ENCODE peak calls at places on chromosome 14, in seven cellular contexts. X is small intestine, J is cardiac muscle cell, A is Panc1, F is Karpas-422, E is substantia nigra, U is heart left ventricle. M is an unnamed sample.

GRCh38 chr14:94676495-94677238 is 64.5 kb downstream of the SERPINA3 start:
- DNase-seq in A (no peak), U (no peak), J (no peak), X (no peak), E (no peak), F (no peak), M (no peak)

GRCh38 chr14:51780741-51781140 is 79.7 kb upstream of the GNG2 start:
- DNase-seq in F (no peak), J (peak), A (no peak), U (no peak), E (no peak), X (no peak), M (no peak)

GRCh38 chr14:32473476-32473875 is 144.4 kb downstream of the AKAP6 start:
- DNase-seq in U (peak), A (no peak), J (no peak), E (no peak), F (no peak), X (peak), M (peak)

GRCh38 chr14:67999290-67999689 is 179.7 kb downstream of the RAD51B start:
- DNase-seq in A (no peak), J (no peak), E (no peak), U (no peak), X (peak), F (no peak), M (no peak)

GRCh38 chr14:86654558-86655184 is 1124.7 kb downstream of the FLRT2 start:
- DNase-seq in J (peak), U (no peak), F (peak), A (peak), X (peak), E (no peak), M (peak)

GRCh38 chr14:89959853-89960493 is 4.2 kb downstream of the TDP1 start:
- DNase-seq in A (no peak), U (no peak), X (peak), E (no peak), J (no peak), F (no peak), M (no peak)

GRCh38 chr14:39097159-39097558 is 5.9 kb downstream of the SEC23A start:
- DNase-seq in X (peak), J (peak), F (no peak), E (no peak), U (no peak), A (no peak), M (no peak)

GRCh38 chr14:67487937-67488893 is at the start of gene TMEM229B:
- DNase-seq in E (no peak), J (no peak), A (no peak), U (peak), F (peak), X (peak), M (no peak)

GRCh38 chr14:77120771-77121743 is 20.5 kb downstream of the ZDHHC22 start:
- DNase-seq in E (peak), A (no peak), X (peak), F (peak), U (no peak), J (no peak), M (no peak)

GRCh38 chr14:85401396-85401795 is 128.5 kb upstream of the FLRT2 start:
- DNase-seq in F (no peak), X (no peak), J (no peak), U (no peak), A (no peak), E (no peak), M (no peak)

GRCh38 chr14:100173353-100173752 is 13.9 kb upstream of the DEGS2 start:
- DNase-seq in U (no peak), J (no peak), X (no peak), A (no peak), E (no peak), F (no peak), M (no peak)

GRCh38 chr14:52351191-52351560 is 37.1 kb downstream of the PTGER2 start:
- DNase-seq in U (no peak), X (no peak), E (no peak), J (peak), F (no peak), A (no peak), M (no peak)

GRCh38 chr14:65936342-65936741 is 523.8 kb downstream of the FUT8 start:
- DNase-seq in X (no peak), U (no peak), A (no peak), F (no peak), E (no peak), J (no peak), M (no peak)

GRCh38 chr14:80425686-80426085 is 214.4 kb upstream of the DIO2 start:
- DNase-seq in A (peak), E (no peak), X (no peak), J (no peak), F (no peak), U (no peak), M (no peak)

GRCh38 chr14:24068711-24069410 is 2.5 kb upstream of the CPNE6 start:
- DNase-seq in J (no peak), X (no peak), F (no peak), A (no peak), U (no peak), E (no peak), M (no peak)

GRCh38 chr14:53147893-53148292 is 5.2 kb downstream of the DDHD1 start:
- DNase-seq in E (no peak), X (no peak), U (no peak), F (no peak), J (no peak), A (no peak), M (no peak)

GRCh38 chr14:50875359-50876090 is 3.7 kb downstream of the ABHD12B start:
- DNase-seq in U (no peak), E (no peak), F (no peak), J (no peak), X (no peak), A (no peak), M (no peak)

GRCh38 chr14:44970907-44971306 is 8.9 kb downstream of the TOGARAM1 start:
- DNase-seq in E (no peak), F (no peak), U (no peak), J (no peak), A (no peak), X (no peak), M (no peak)

GRCh38 chr14:90024910-90025309 is 36.9 kb upstream of the KCNK13 start:
- DNase-seq in E (no peak), F (no peak), J (peak), X (no peak), A (no peak), U (no peak), M (no peak)

GRCh38 chr14:96249016-96249415 is 7.0 kb upstream of the BDKRB1 start:
- DNase-seq in E (no peak), A (no peak), X (no peak), U (no peak), J (no peak), F (no peak), M (peak)

GRCh38 chr14:22375321-22375930 is 213.6 kb downstream of the DAD1 start:
- DNase-seq in A (peak), F (peak), X (peak), J (peak), U (no peak), E (no peak), M (peak)

GRCh38 chr14:25833341-25834121 is 764.3 kb downstream of the NOVA1 start:
- DNase-seq in X (peak), F (peak), J (peak), E (peak), U (no peak), A (no peak), M (no peak)

GRCh38 chr14:23407516-23408306 is at the start of gene MYH6:
- DNase-seq in F (no peak), A (no peak), J (no peak), X (no peak), U (no peak), E (no peak), M (no peak)

GRCh38 chr14:67583711-67584644 is 16.1 kb downstream of the PIGH start:
- DNase-seq in A (peak), J (peak), U (no peak), E (no peak), F (peak), X (peak), M (no peak)

GRCh38 chr14:94591073-94591472 is 9.8 kb downstream of the SERPINA5 start:
- DNase-seq in F (no peak), U (no peak), J (no peak), A (no peak), X (no peak), E (no peak), M (no peak)

GRCh38 chr14:74038015-74038859 is 19.1 kb downstream of the BBOF1 start:
- DNase-seq in A (no peak), J (peak), U (no peak), F (peak), E (no peak), X (peak), M (no peak)

GRCh38 chr14:35366048-35366428 is 38.5 kb downstream of the NFKBIA start:
- DNase-seq in F (no peak), A (no peak), U (no peak), E (no peak), X (no peak), J (no peak), M (no peak)

GRCh38 chr14:34655959-34656358 is 26.0 kb upstream of the SNX6 start:
- DNase-seq in J (no peak), E (no peak), U (no peak), X (no peak), A (no peak), F (no peak), M (no peak)

GRCh38 chr14:79668941-79669340 is 542.4 kb downstream of the DIO2 start:
- DNase-seq in X (no peak), A (no peak), J (no peak), E (no peak), F (no peak), U (no peak), M (no peak)

GRCh38 chr14:100155049-100155621 is 4.3 kb downstream of the DEGS2 start:
- DNase-seq in J (peak), A (peak), E (no peak), F (peak), U (no peak), X (peak), M (no peak)

GRCh38 chr14:30132201-30132600 is 204.6 kb upstream of the PRKD1 start:
- DNase-seq in X (peak), J (no peak), F (no peak), A (no peak), U (no peak), E (no peak), M (no peak)

GRCh38 chr14:41607966-41608663 is 1.4 kb downstream of the LRFN5 start:
- DNase-seq in U (no peak), X (no peak), F (no peak), E (no peak), J (peak), A (no peak), M (no peak)

GRCh38 chr14:32507029-32507984 is 178.2 kb downstream of the AKAP6 start:
- DNase-seq in X (no peak), J (no peak), E (no peak), U (no peak), A (no peak), F (no peak), M (no peak)

GRCh38 chr14:91193069-91193468 is 51.4 kb downstream of the GPR68 start:
- DNase-seq in U (no peak), J (peak), X (no peak), F (no peak), E (no peak), A (no peak), M (no peak)
- H3K27ac ChIP-seq in U (no peak), J (no peak), X (no peak), F (no peak), E (no peak), A (no peak), M (no peak)

GRCh38 chr14:78530078-78530477 is 359.9 kb downstream of the NRXN3 start:
- DNase-seq in F (peak), A (no peak), X (peak), U (no peak), J (peak), E (no peak), M (no peak)

GRCh38 chr14:78535041-78535440 is 364.9 kb downstream of the NRXN3 start:
- DNase-seq in E (no peak), F (no peak), U (no peak), J (no peak), A (no peak), X (peak), M (no peak)
- H3K27ac ChIP-seq in E (no peak), F (no peak), U (no peak), J (no peak), A (no peak), X (no peak), M (no peak)

DNA sequence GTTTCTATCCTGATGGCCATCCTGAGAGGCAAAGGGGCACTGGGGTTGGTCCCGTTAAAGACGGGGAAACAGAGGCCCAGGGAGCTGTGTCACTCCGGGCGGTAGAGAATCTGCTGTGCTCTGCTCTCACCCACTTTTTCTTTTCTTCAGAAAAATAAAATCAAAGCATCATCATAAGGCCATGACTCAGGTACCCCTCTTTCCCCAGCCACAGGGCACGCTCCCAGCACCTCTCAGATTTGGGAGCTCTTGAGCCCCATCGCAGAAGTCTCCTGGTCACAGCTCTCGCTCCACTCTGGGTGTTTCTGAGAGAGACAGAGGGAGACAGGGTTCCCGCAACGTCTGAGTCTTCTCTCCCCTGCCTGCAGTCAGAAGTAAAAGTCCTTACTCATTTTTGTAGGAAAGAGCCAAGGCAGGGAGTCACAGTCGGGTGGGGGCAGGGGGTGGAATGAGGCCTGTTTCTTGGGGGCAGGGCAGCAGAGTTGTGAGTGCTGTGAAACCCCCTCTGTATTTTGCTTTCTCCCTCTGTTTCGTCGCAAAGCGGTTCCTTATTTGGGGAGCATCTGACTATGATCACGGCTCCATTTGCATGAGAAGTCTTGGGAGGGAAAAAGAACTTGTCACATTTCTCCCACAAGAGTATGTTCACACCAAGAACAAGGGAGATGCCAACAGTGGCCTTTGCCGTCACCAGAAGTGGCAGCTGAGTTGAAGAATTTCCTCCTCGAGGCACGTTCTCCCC is 139.0 kb downstream of the BCL11B start:
- DNase-seq in X (no peak), A (no peak), J (no peak), E (no peak), U (peak), F (no peak), M (peak)
- H3K27ac ChIP-seq in X (no peak), A (no peak), J (no peak), E (no peak), U (no peak), F (no peak), M (no peak)

DNA sequence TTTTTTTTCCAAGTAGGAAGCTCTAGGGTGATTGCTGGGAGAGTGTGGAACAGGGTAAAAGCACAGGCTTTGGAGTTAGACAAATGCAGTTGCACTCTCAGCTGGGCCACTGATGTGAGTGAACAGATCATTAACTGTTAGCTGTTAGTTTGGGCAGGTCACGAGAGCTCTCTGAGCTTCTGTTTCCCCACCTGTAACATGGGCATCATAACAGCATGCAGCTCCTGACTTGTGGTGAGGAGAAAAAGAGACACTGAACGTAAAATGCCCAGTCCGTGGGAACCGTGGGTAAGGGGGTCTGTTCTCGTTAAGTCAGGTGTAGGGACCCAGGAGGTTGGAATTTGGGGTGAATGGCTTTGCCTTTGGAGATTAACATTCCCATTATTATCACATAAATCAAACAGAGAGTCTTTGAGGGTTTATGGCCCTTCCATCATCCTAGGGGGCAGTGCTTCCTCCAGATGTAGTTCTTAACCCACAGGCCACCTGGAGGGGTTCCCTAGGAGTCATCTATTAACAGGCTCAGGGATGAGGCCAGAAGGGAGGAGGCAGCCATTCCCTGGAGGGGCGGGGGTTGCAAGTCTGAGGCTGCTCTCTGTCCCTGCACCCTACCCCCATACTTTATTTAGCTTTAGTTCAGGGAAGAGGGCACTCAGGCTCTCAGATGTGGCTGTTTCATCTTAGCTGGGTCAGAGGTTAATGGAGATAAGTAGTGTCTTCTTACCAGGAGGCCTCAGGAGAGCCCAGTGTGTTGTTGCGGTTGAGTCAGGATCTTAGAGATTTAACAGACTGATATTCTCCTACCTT is 135.3 kb downstream of the DACT1 start:
- DNase-seq in A (no peak), E (no peak), U (no peak), F (no peak), X (no peak), J (peak), M (no peak)
- H3K27ac ChIP-seq in A (no peak), E (no peak), U (no peak), F (no peak), X (no peak), J (peak), M (no peak)

GRCh38 chr14:69005432-69006148 is 26.5 kb upstream of the ACTN1 start:
- DNase-seq in U (peak), A (peak), F (no peak), E (no peak), X (no peak), J (no peak), M (peak)
- H3K27ac ChIP-seq in U (no peak), A (no peak), F (no peak), E (no peak), X (no peak), J (no peak), M (no peak)